ENCODE peak calls at places on chromosomes 7 and 10, in six cellular contexts. One of them, this sample, is unnamed.
A peak's percentile ranks its signal among the peaks of the same experiment; 100 is the strongest.

GRCh38 chr7:116501425-116502167 is 2.1 kb downstream of the CAV2 start:
- DNase-seq in cardiac fibroblast: peak; percentile 31
- DNase-seq in adipocyte: no peak
- DNase-seq in astrocyte of the spinal cord: no peak
- DNase-seq in choroid plexus epithelial cell: peak; percentile 50
- DNase-seq in neuronal stem cell: no peak
- DNase-seq in this sample: peak; percentile 30

GRCh38 chr10:96556003-96556402 is 30.8 kb downstream of the TM9SF3 start:
- DNase-seq in astrocyte of the spinal cord: peak; percentile 9
- DNase-seq in neuronal stem cell: no peak
- DNase-seq in adipocyte: peak; percentile 30
- DNase-seq in cardiac fibroblast: peak; percentile 20
- DNase-seq in choroid plexus epithelial cell: peak; percentile 52
- DNase-seq in this sample: no peak

GRCh38 chr7:44368885-44369284 is 43.5 kb upstream of the CAMK2B start:
- DNase-seq in choroid plexus epithelial cell: no peak
- DNase-seq in astrocyte of the spinal cord: no peak
- DNase-seq in adipocyte: no peak
- DNase-seq in cardiac fibroblast: peak; percentile 60
- DNase-seq in neuronal stem cell: no peak
- DNase-seq in this sample: peak; percentile 28

GRCh38 chr10:20593649-20594048 is 303.5 kb downstream of the NEBL start:
- DNase-seq in cardiac fibroblast: no peak
- DNase-seq in choroid plexus epithelial cell: no peak
- DNase-seq in astrocyte of the spinal cord: peak; percentile 44
- DNase-seq in adipocyte: no peak
- DNase-seq in neuronal stem cell: no peak
- DNase-seq in this sample: peak; percentile 57

GRCh38 chr10:47346572-47347302 is 1.4 kb upstream of the RBP3 start:
- DNase-seq in neuronal stem cell: no peak
- DNase-seq in astrocyte of the spinal cord: no peak
- DNase-seq in choroid plexus epithelial cell: no peak
- DNase-seq in adipocyte: no peak
- DNase-seq in cardiac fibroblast: no peak
- DNase-seq in this sample: no peak

GRCh38 chr10:68233045-68233444 is 1.1 kb upstream of the ATOH7 start:
- DNase-seq in adipocyte: no peak
- DNase-seq in cardiac fibroblast: no peak
- DNase-seq in choroid plexus epithelial cell: no peak
- DNase-seq in neuronal stem cell: no peak
- DNase-seq in astrocyte of the spinal cord: no peak
- DNase-seq in this sample: no peak

GRCh38 chr7:22591271-22591670 is 91.3 kb upstream of the STEAP1B start:
- DNase-seq in cardiac fibroblast: peak; percentile 55
- DNase-seq in neuronal stem cell: no peak
- DNase-seq in adipocyte: no peak
- DNase-seq in choroid plexus epithelial cell: no peak
- DNase-seq in astrocyte of the spinal cord: no peak
- DNase-seq in this sample: peak; percentile 62

GRCh38 chr10:11587860-11588259 is 23.6 kb downstream of the USP6NL start:
- DNase-seq in adipocyte: no peak
- DNase-seq in neuronal stem cell: no peak
- DNase-seq in cardiac fibroblast: no peak
- DNase-seq in astrocyte of the spinal cord: no peak
- DNase-seq in choroid plexus epithelial cell: no peak
- DNase-seq in this sample: no peak

GRCh38 chr10:126569513-126570447 is 100.7 kb downstream of the C10orf90 start:
- DNase-seq in choroid plexus epithelial cell: peak; percentile 89
- DNase-seq in adipocyte: peak; percentile 85
- DNase-seq in astrocyte of the spinal cord: peak; percentile 92
- DNase-seq in cardiac fibroblast: peak; percentile 92
- DNase-seq in neuronal stem cell: no peak
- DNase-seq in this sample: peak; percentile 80

GRCh38 chr10:132705173-132705572 is 80.8 kb downstream of the NKX6-2 start:
- DNase-seq in adipocyte: no peak
- DNase-seq in neuronal stem cell: no peak
- DNase-seq in choroid plexus epithelial cell: no peak
- DNase-seq in cardiac fibroblast: no peak
- DNase-seq in astrocyte of the spinal cord: no peak
- DNase-seq in this sample: no peak

GRCh38 chr10:133258066-133258817 is 18.4 kb downstream of the ADAM8 start:
- DNase-seq in choroid plexus epithelial cell: no peak
- DNase-seq in astrocyte of the spinal cord: no peak
- DNase-seq in neuronal stem cell: no peak
- DNase-seq in cardiac fibroblast: no peak
- DNase-seq in adipocyte: no peak
- DNase-seq in this sample: no peak

GRCh38 chr7:77747178-77747577 is 50.9 kb downstream of the RSBN1L start:
- DNase-seq in neuronal stem cell: no peak
- DNase-seq in adipocyte: no peak
- DNase-seq in cardiac fibroblast: no peak
- DNase-seq in astrocyte of the spinal cord: no peak
- DNase-seq in choroid plexus epithelial cell: no peak
- DNase-seq in this sample: no peak

GRCh38 chr10:120414946-120415345 is 42.1 kb upstream of the PLPP4 start:
- DNase-seq in cardiac fibroblast: no peak
- DNase-seq in choroid plexus epithelial cell: no peak
- DNase-seq in neuronal stem cell: no peak
- DNase-seq in astrocyte of the spinal cord: no peak
- DNase-seq in adipocyte: no peak
- DNase-seq in this sample: no peak

GRCh38 chr7:80392229-80393169 is 119.4 kb downstream of the GNAT3 start:
- DNase-seq in choroid plexus epithelial cell: peak; percentile 78
- DNase-seq in astrocyte of the spinal cord: peak; percentile 66
- DNase-seq in neuronal stem cell: no peak
- DNase-seq in adipocyte: peak; percentile 85
- DNase-seq in cardiac fibroblast: peak; percentile 71
- DNase-seq in this sample: peak; percentile 56

GRCh38 chr7:85275204-85275603 is 88.3 kb upstream of the SEMA3D start:
- DNase-seq in astrocyte of the spinal cord: no peak
- DNase-seq in adipocyte: no peak
- DNase-seq in neuronal stem cell: no peak
- DNase-seq in choroid plexus epithelial cell: no peak
- DNase-seq in cardiac fibroblast: no peak
- DNase-seq in this sample: no peak

GRCh38 chr10:77865585-77866324 is 60.8 kb downstream of the DLG5 start:
- DNase-seq in neuronal stem cell: no peak
- DNase-seq in cardiac fibroblast: no peak
- DNase-seq in adipocyte: no peak
- DNase-seq in choroid plexus epithelial cell: no peak
- DNase-seq in astrocyte of the spinal cord: no peak
- DNase-seq in this sample: no peak

GRCh38 chr10:46239999-46240683 is 46.7 kb upstream of the ANTXRL start:
- DNase-seq in adipocyte: no peak
- DNase-seq in choroid plexus epithelial cell: no peak
- DNase-seq in cardiac fibroblast: no peak
- DNase-seq in astrocyte of the spinal cord: no peak
- DNase-seq in neuronal stem cell: no peak
- DNase-seq in this sample: no peak

GRCh38 chr10:3783721-3784432 is 1.1 kb downstream of the KLF6 start:
- DNase-seq in astrocyte of the spinal cord: peak; percentile 69
- DNase-seq in neuronal stem cell: peak; percentile 75
- DNase-seq in choroid plexus epithelial cell: peak; percentile 76
- DNase-seq in adipocyte: peak; percentile 88
- DNase-seq in cardiac fibroblast: peak; percentile 71
- DNase-seq in this sample: peak; percentile 94

GRCh38 chr10:32377458-32378370 is 30.8 kb upstream of the EPC1 start:
- DNase-seq in cardiac fibroblast: peak; percentile 67
- DNase-seq in neuronal stem cell: peak; percentile 8
- DNase-seq in astrocyte of the spinal cord: peak; percentile 72
- DNase-seq in adipocyte: peak; percentile 74
- DNase-seq in choroid plexus epithelial cell: peak; percentile 62
- DNase-seq in this sample: peak; percentile 44

GRCh38 chr10:73876971-73877370 is 2.6 kb upstream of the CAMK2G start:
- DNase-seq in astrocyte of the spinal cord: no peak
- DNase-seq in neuronal stem cell: no peak
- DNase-seq in choroid plexus epithelial cell: peak; percentile 42
- DNase-seq in adipocyte: no peak
- DNase-seq in cardiac fibroblast: peak; percentile 56
- DNase-seq in this sample: no peak

GRCh38 chr10:75029874-75030273 is 81.6 kb upstream of the SAMD8 start:
- DNase-seq in choroid plexus epithelial cell: no peak
- DNase-seq in neuronal stem cell: no peak
- DNase-seq in adipocyte: no peak
- DNase-seq in cardiac fibroblast: no peak
- DNase-seq in astrocyte of the spinal cord: no peak
- DNase-seq in this sample: no peak

GRCh38 chr10:126218174-126218573 is 170.1 kb downstream of the ADAM12 start:
- DNase-seq in adipocyte: no peak
- DNase-seq in choroid plexus epithelial cell: no peak
- DNase-seq in astrocyte of the spinal cord: no peak
- DNase-seq in neuronal stem cell: no peak
- DNase-seq in cardiac fibroblast: no peak
- DNase-seq in this sample: no peak

GRCh38 chr7:153087498-153087897 is 327.9 kb downstream of the ACTR3B start:
- DNase-seq in cardiac fibroblast: peak; percentile 6
- DNase-seq in neuronal stem cell: no peak
- DNase-seq in astrocyte of the spinal cord: no peak
- DNase-seq in adipocyte: no peak
- DNase-seq in choroid plexus epithelial cell: peak; percentile 10
- DNase-seq in this sample: no peak

GRCh38 chr7:153088601-153089000 is 329.0 kb downstream of the ACTR3B start:
- DNase-seq in astrocyte of the spinal cord: no peak
- DNase-seq in cardiac fibroblast: no peak
- DNase-seq in adipocyte: no peak
- DNase-seq in neuronal stem cell: no peak
- DNase-seq in choroid plexus epithelial cell: no peak
- DNase-seq in this sample: no peak

GRCh38 chr7:153090209-153090608 is 330.7 kb downstream of the ACTR3B start:
- DNase-seq in choroid plexus epithelial cell: no peak
- DNase-seq in cardiac fibroblast: no peak
- DNase-seq in astrocyte of the spinal cord: no peak
- DNase-seq in neuronal stem cell: no peak
- DNase-seq in adipocyte: no peak
- DNase-seq in this sample: no peak

GRCh38 chr7:153084283-153084682 is 324.7 kb downstream of the ACTR3B start:
- DNase-seq in neuronal stem cell: no peak
- DNase-seq in adipocyte: no peak
- DNase-seq in astrocyte of the spinal cord: no peak
- DNase-seq in cardiac fibroblast: no peak
- DNase-seq in choroid plexus epithelial cell: no peak
- DNase-seq in this sample: no peak
- H3K4me3 ChIP-seq in neuronal stem cell: no peak overlapping the region
- H3K4me3 ChIP-seq in adipocyte: no peak overlapping the region
- H3K4me3 ChIP-seq in astrocyte of the spinal cord: no peak overlapping the region
- H3K4me3 ChIP-seq in cardiac fibroblast: no peak overlapping the region
- H3K4me3 ChIP-seq in choroid plexus epithelial cell: no peak overlapping the region
- H3K4me3 ChIP-seq in this sample: no peak overlapping the region

DNA sequence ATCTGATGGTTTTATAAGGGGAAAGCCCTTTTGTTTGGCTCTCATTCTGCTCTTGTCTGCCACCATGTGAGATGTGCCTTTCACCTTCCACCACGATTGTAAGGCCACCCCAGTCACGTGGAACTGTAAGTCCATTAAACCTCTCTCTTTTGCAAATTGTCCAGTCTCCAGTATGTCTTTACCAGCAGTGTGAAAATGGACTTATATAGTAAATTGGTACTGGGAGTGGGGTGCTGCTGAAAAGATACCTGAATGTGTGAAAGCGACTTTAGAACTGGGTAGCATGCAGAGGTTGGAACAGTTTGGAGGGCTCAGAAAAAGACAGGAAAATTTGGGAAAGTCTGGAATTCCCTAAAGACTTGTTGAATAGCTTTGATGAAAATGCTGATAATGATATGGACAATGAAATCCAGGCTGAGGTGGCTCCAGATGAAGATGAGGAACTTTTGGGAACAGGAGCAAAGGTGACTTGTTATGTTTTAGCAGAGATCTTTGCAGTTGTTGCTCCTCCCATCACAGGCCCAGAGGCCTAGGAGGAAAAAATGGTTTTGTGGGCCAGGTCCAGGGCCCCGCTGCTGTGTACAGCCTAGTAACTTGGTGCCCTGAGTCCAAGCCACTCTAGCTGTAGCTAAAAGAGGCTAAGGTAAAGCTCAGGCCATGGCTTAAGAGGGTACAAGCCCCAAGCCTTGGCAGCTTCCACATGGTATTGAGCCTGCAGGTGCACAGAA is 275.7 kb upstream of the NPSR1 start:
- DNase-seq in neuronal stem cell: no peak
- DNase-seq in adipocyte: no peak
- DNase-seq in astrocyte of the spinal cord: no peak
- DNase-seq in choroid plexus epithelial cell: no peak
- DNase-seq in cardiac fibroblast: no peak
- DNase-seq in this sample: no peak
- H3K4me3 ChIP-seq in neuronal stem cell: no peak overlapping the region
- H3K4me3 ChIP-seq in adipocyte: no peak overlapping the region
- H3K4me3 ChIP-seq in astrocyte of the spinal cord: no peak overlapping the region
- H3K4me3 ChIP-seq in choroid plexus epithelial cell: no peak overlapping the region
- H3K4me3 ChIP-seq in cardiac fibroblast: no peak overlapping the region
- H3K4me3 ChIP-seq in this sample: no peak overlapping the region

GRCh38 chr10:117174439-117175214 is 22.7 kb upstream of the KCNK18 start:
- DNase-seq in cardiac fibroblast: peak; percentile 77
- DNase-seq in choroid plexus epithelial cell: peak; percentile 79
- DNase-seq in astrocyte of the spinal cord: peak; percentile 74
- DNase-seq in neuronal stem cell: peak; percentile 92
- DNase-seq in adipocyte: peak; percentile 88
- DNase-seq in this sample: peak; percentile 54
- H3K4me3 ChIP-seq in cardiac fibroblast: peak overlapping the region; percentile 30
- H3K4me3 ChIP-seq in choroid plexus epithelial cell: peak overlapping the region; percentile 36
- H3K4me3 ChIP-seq in astrocyte of the spinal cord: peak overlapping the region; percentile 27
- H3K4me3 ChIP-seq in neuronal stem cell: peak overlapping the region; percentile 14
- H3K4me3 ChIP-seq in adipocyte: peak overlapping the region; percentile 69
- H3K4me3 ChIP-seq in this sample: peak overlapping the region; percentile 53

GRCh38 chr10:22770270-22770669 is 55.9 kb upstream of the PIP4K2A start:
- DNase-seq in neuronal stem cell: no peak
- DNase-seq in astrocyte of the spinal cord: no peak
- DNase-seq in choroid plexus epithelial cell: no peak
- DNase-seq in cardiac fibroblast: no peak
- DNase-seq in adipocyte: no peak
- DNase-seq in this sample: no peak
- H3K4me3 ChIP-seq in neuronal stem cell: no peak overlapping the region
- H3K4me3 ChIP-seq in astrocyte of the spinal cord: no peak overlapping the region
- H3K4me3 ChIP-seq in choroid plexus epithelial cell: no peak overlapping the region
- H3K4me3 ChIP-seq in cardiac fibroblast: no peak overlapping the region
- H3K4me3 ChIP-seq in adipocyte: no peak overlapping the region
- H3K4me3 ChIP-seq in this sample: no peak overlapping the region

DNA sequence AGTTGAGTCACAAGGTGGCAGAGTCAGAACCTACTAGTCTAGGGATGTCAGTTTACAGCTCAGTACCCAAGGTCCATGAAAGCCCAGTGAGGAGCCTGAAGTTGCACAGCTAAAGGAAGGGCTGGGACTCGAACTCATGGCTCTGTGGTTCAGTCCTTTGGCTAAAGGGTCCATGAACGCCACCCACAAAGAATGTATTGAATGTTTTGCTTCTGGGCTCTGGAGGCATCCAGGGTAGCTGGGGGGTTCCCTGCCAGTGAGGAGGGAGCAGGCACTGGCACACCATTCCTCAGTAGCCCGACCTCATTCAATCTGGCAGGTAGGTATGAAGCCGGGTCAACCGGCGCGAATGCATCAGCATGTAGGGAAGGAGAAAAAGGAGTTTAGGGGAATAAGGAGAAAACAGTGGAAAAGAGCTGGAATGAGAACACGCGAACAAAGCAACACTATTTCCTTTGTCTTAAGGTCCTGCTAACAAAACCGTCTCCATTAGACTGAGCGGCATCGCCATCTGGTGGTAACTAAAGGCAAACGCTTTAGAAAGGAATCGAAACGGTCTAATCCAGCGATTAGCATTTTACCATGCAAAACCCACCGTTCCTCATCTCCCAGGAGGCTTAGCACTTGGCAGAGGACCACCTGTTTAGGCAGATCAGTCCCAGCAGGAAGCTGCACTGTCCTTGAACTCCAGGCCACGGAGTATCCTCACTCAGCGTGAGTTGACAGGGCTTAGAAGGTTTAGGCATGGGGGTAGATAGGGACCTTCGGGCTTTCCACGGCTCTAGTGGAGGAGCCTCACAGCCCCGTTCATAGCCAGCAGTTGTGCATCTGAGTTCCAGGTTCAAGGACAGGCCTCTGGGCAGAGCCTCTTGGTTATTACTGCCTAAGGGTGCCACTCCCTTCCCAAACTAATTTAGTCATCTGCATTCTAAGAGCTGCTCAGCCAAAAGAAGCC is 122.8 kb downstream of the UBE2H start:
- DNase-seq in neuronal stem cell: peak; percentile 72
- DNase-seq in cardiac fibroblast: peak; percentile 91
- DNase-seq in choroid plexus epithelial cell: peak; percentile 92
- DNase-seq in adipocyte: peak; percentile 90
- DNase-seq in astrocyte of the spinal cord: peak; percentile 86
- DNase-seq in this sample: peak; percentile 84
- H3K4me3 ChIP-seq in neuronal stem cell: no peak overlapping the region
- H3K4me3 ChIP-seq in cardiac fibroblast: peak overlapping the region; percentile 24
- H3K4me3 ChIP-seq in choroid plexus epithelial cell: no peak overlapping the region
- H3K4me3 ChIP-seq in adipocyte: peak overlapping the region; percentile 62
- H3K4me3 ChIP-seq in astrocyte of the spinal cord: peak overlapping the region; percentile 6
- H3K4me3 ChIP-seq in this sample: peak overlapping the region; percentile 18

This sample was measured in AG10803.